ENCODE peak calls at places on chromosomes 11 and 22, in four cellular contexts. M is mucosa of descending colon; V is CD8-positive, alpha-beta memory T cell; R is aorta. O is an unnamed sample.
A peak's percentile ranks its signal among the peaks of the same experiment; 100 is the strongest.

GRCh38 chr11:86162257-86162656 is 82.3 kb upstream of the EED start:
- DNase-seq in M (peak; percentile 38), V (no peak), R (no peak), O (no peak)

GRCh38 chr11:23134627-23135026 is 274.4 kb upstream of the CCDC179 start:
- DNase-seq in M (no peak), V (no peak), R (peak; percentile 55), O (no peak)

GRCh38 chr11:120089036-120090001 is 48.6 kb downstream of the TRIM29 start:
- DNase-seq in M (no peak), V (no peak), R (no peak), O (no peak)

GRCh38 chr11:124837491-124837856 is 27.8 kb upstream of the ROBO3 start:
- DNase-seq in M (peak; percentile 46), V (no peak), R (no peak), O (no peak)

GRCh38 chr22:46777609-46777970 is 15.1 kb downstream of the TBC1D22A start:
- DNase-seq in M (peak; percentile 44), V (no peak), R (peak; percentile 76), O (no peak)

GRCh38 chr11:62001450-62002178 is 34.2 kb upstream of the FTH1 start:
- DNase-seq in M (peak; percentile 85), V (no peak), R (peak; percentile 25), O (peak; percentile 91)

GRCh38 chr22:43393845-43394474 is 17.9 kb upstream of the MPPED1 start:
- DNase-seq in M (no peak), V (no peak), R (peak; percentile 20), O (no peak)

GRCh38 chr11:126430581-126431320 is 75.3 kb downstream of the ST3GAL4 start:
- DNase-seq in M (peak; percentile 71), V (no peak), R (no peak), O (no peak)

GRCh38 chr11:116960916-116961315 is 123.5 kb upstream of the APOA1 start:
- DNase-seq in M (no peak), V (no peak), R (no peak), O (no peak)

GRCh38 chr22:38699784-38700183 is 959 bp downstream of the JOSD1 start:
- DNase-seq in M (no peak), V (no peak), R (no peak), O (no peak)

GRCh38 chr11:134562176-134562575 is 150.1 kb upstream of the B3GAT1 start:
- DNase-seq in M (no peak), V (no peak), R (peak; percentile 8), O (no peak)

GRCh38 chr11:76604652-76605241 is 65.8 kb downstream of the LRRC32 start:
- DNase-seq in M (no peak), V (no peak), R (peak; percentile 87), O (peak; percentile 68)

GRCh38 chr22:19398206-19398605 is 33.3 kb downstream of the HIRA start:
- DNase-seq in M (peak; percentile 10), V (no peak), R (peak; percentile 35), O (peak; percentile 32)

GRCh38 chr11:122204206-122204605 is 88.2 kb upstream of the BLID start:
- DNase-seq in M (no peak), V (no peak), R (no peak), O (no peak)

GRCh38 chr11:693415-693831 is 1.6 kb downstream of the DEAF1 start:
- DNase-seq in M (no peak), V (no peak), R (no peak), O (no peak)

GRCh38 chr11:695606-696381 is at the start of gene TMEM80:
- DNase-seq in M (peak; percentile 99), V (peak; percentile 98), R (peak; percentile 100), O (peak; percentile 99)

GRCh38 chr11:695332-695605 is 247 bp upstream of the DEAF1 start:
- DNase-seq in M (no peak), V (no peak), R (no peak), O (no peak)

GRCh38 chr11:693887-694562 is 997 bp downstream of the DEAF1 start:
- DNase-seq in M (peak; percentile 50), V (no peak), R (peak; percentile 78), O (no peak)

GRCh38 chr11:694563-695331 is at the start of gene DEAF1:
- DNase-seq in M (peak; percentile 99), V (peak; percentile 99), R (peak; percentile 100), O (peak; percentile 98)
- H3K4me1 ChIP-seq in M (peaks cover 30% of the 10 kb centered on the region), V (peaks cover 47% of the 10 kb centered on the region), R (no peaks in the 10 kb centered on the region), O (peaks cover 5% of the 10 kb centered on the region)

DNA sequence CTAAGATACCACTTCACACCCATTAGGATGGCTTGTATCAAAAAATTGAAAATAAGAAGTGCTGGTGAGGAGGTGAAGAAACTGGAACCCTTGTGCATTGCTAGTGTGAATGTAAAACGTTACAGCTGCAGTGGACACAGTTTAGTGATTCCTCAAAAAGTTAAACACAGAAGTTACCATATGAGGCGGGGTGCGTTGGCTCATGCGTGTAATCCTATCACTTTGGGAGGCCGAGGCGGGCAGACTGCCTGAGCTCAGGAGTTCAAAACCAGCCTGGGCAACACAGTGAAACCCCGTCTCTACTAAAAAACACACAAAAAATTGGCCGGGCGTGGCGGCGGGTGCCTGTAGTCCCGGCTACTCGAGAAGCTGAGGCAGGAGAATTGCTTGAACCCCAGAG is 43.5 kb downstream of the SGSM3 start:
- DNase-seq in M (no peak), V (no peak), R (peak; percentile 62), O (no peak)
- H3K4me1 ChIP-seq in M (no peaks in the 10 kb centered on the region), V (peaks cover 15% of the 10 kb centered on the region), R (no peaks in the 10 kb centered on the region), O (no peaks in the 10 kb centered on the region)

GRCh38 chr22:36864454-36865215 is 3.8 kb downstream of the NCF4 start:
- DNase-seq in M (no peak), V (no peak), R (no peak), O (no peak)
- H3K4me1 ChIP-seq in M (peaks cover 5% of the 10 kb centered on the region), V (no peaks in the 10 kb centered on the region), R (no peaks in the 10 kb centered on the region), O (no peaks in the 10 kb centered on the region)

GRCh38 chr11:43922295-43922648 is 20.2 kb upstream of the C11orf96 start:
- DNase-seq in M (no peak), V (no peak), R (no peak), O (no peak)

GRCh38 chr11:43922974-43923326 is 19.5 kb upstream of the C11orf96 start:
- DNase-seq in M (no peak), V (no peak), R (no peak), O (no peak)

GRCh38 chr11:43924112-43924855 is 18.2 kb upstream of the C11orf96 start:
- DNase-seq in M (no peak), V (no peak), R (no peak), O (no peak)

GRCh38 chr11:43925063-43925931 is 17.1 kb upstream of the C11orf96 start:
- DNase-seq in M (no peak), V (no peak), R (no peak), O (no peak)

DNA sequence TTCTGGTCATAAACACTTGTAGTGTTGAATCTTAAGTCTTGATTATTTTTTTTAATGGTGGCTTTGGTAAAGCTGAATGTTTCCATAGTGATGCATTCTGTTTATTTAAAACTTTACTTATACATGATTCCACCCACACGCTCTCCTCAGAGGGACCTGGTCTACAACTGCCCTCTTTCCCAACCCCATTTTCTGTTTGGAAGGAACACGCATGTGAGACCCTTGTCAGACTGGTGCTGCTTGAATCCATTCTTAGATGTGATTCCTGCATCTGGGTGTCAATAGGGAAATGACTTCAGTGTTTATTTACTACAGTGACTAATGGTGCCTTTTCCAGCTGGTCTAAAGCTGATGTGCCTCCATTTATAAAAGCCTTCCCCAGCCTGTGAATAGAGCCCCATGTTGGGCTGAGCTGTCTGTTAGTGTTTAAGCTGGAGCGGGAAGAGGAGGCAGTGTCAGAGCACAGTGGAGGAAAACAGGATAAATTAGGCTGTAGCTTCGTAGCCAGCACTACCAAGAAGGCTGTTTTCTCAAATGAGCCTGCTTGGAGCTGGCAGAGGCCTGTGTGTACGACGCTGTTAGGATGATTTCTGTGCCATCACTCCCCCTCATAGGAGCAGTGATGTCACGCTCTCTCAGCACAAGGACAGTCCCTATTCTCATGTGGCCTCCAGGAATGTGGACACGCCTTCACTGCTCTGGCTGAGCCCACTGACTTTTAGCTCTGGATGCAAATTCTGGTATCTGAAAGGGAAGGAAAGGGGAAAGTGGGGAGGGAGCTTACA is 18.9 kb upstream of the C11orf96 start:
- DNase-seq in M (no peak), V (no peak), R (peak; percentile 85), O (no peak)
- H3K4me1 ChIP-seq in M (no peaks in the 10 kb centered on the region), V (no peaks in the 10 kb centered on the region), R (peaks cover 2% of the 10 kb centered on the region), O (no peaks in the 10 kb centered on the region)

GRCh38 chr11:8692417-8692816 is 9.8 kb downstream of the RPL27A start:
- DNase-seq in M (no peak), V (no peak), R (no peak), O (no peak)
- H3K4me1 ChIP-seq in M (peaks cover 13% of the 10 kb centered on the region), V (peaks cover 13% of the 10 kb centered on the region), R (no peaks in the 10 kb centered on the region), O (no peaks in the 10 kb centered on the region)

GRCh38 chr11:15118431-15118830 is 3.7 kb downstream of the INSC start:
- DNase-seq in M (no peak), V (no peak), R (no peak), O (no peak)
- H3K4me1 ChIP-seq in M (no peaks in the 10 kb centered on the region), V (no peaks in the 10 kb centered on the region), R (no peaks in the 10 kb centered on the region), O (no peaks in the 10 kb centered on the region)

DNA sequence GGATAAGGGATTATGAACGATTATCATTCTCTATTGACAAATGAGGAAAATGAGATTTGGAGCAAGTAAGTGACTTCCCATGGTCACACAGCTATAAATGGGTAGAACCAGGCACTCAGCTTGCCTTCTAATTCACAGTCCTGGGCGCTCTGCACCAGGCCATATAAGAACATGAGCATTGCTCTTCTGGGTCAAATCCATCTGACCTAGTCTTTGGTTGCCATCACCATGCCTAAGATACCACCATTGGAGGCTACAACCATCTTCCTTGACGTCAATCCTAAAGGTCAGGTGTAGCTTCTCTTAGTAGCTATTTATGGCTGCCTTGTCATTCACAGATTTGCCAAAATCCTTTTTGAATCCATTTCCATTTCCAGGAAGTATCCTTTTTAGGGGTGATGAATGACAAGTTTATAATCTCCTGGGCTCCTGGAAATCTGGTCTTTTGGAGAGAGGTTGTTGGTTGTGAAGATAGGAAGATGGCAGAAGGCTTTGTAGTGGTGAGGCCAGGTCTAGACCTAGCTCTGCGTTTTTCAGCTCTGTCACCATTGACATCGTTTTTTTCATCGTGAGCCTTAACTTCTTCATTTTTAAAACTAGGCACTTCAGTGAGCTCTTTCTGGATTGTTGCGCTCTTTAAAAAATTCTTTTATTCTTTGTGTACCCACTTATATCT is 11.1 kb downstream of the ZBTB16 start:
- DNase-seq in M (no peak), V (no peak), R (no peak), O (no peak)
- H3K4me1 ChIP-seq in M (peaks cover 7% of the 10 kb centered on the region), V (peaks cover 18% of the 10 kb centered on the region), R (peaks cover 5% of the 10 kb centered on the region), O (peaks cover 42% of the 10 kb centered on the region)

GRCh38 chr11:102391549-102392237 is 44.7 kb downstream of the BIRC2 start:
- DNase-seq in M (no peak), V (no peak), R (no peak), O (no peak)
- H3K4me1 ChIP-seq in M (no peaks in the 10 kb centered on the region), V (peaks cover 21% of the 10 kb centered on the region), R (no peaks in the 10 kb centered on the region), O (no peaks in the 10 kb centered on the region)